ENCODE peak calls at places on chromosomes 12 and 14, in five cellular contexts. T is HCT116, C is spleen, N is bronchial epithelial cell, O is left lung. M is an unnamed sample.

GRCh38 chr14:73862480-73862879 is 10.8 kb downstream of the PTGR2 start:
- DNase-seq in T (no peak), C (no peak), N (no peak), O (no peak), M (no peak)

GRCh38 chr12:127273621-127274020 is 993.3 kb upstream of the TMEM132C start:
- DNase-seq in T (no peak), C (no peak), N (peak), O (no peak), M (no peak)

GRCh38 chr12:13570005-13570694 is 373.6 kb downstream of the EMP1 start:
- DNase-seq in T (peak), C (no peak), N (no peak), O (no peak), M (peak)

GRCh38 chr12:116106870-116107269 is 170.6 kb downstream of the MED13L start:
- DNase-seq in T (no peak), C (no peak), N (no peak), O (no peak), M (no peak)

GRCh38 chr14:22508150-22508457 is 80.9 kb downstream of the DAD1 start:
- DNase-seq in T (no peak), C (no peak), N (no peak), O (no peak), M (no peak)

GRCh38 chr12:40734283-40734682 is 42.0 kb downstream of the CNTN1 start:
- DNase-seq in T (no peak), C (no peak), N (no peak), O (no peak), M (no peak)

GRCh38 chr12:32761716-32762115 is 6.0 kb upstream of the YARS2 start:
- DNase-seq in T (no peak), C (no peak), N (no peak), O (no peak), M (no peak)

GRCh38 chr12:3658327-3659163 is 94.4 kb downstream of the CRACR2A start:
- DNase-seq in T (no peak), C (no peak), N (peak), O (no peak), M (peak)

GRCh38 chr12:92242917-92243316 is 97.3 kb upstream of the BTG1 start:
- DNase-seq in T (no peak), C (no peak), N (no peak), O (no peak), M (peak)

GRCh38 chr14:65957631-65958205 is 528.5 kb upstream of the CCDC196 start:
- DNase-seq in T (no peak), C (no peak), N (no peak), O (no peak), M (no peak)

GRCh38 chr12:93139028-93139665 is 210.1 kb upstream of the EEA1 start:
- DNase-seq in T (no peak), C (no peak), N (no peak), O (no peak), M (no peak)

DNA sequence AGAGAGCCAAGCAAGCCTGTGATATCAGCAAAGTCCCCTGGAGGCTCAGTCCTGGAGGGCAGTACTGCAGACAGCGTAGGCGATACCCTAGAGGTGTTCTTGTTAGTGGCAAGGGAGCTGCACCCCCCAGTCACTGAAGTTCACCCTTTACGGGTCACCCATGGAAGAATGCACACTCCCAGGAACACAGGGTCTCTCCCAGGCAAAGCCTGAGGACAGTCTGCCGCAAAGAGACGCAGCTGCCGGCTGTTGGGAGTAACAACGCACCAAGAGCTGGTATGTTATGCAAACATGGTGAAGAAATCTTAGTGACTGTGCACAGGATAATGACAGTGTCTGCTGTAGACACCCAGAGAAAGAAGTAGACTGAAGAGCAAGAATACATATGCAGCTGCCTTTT is 43.5 kb upstream of the NOS1 start:
- DNase-seq in T (no peak), C (no peak), N (no peak), O (no peak), M (no peak)
- H3K4me3 ChIP-seq in T (no peak), C (no peak), N (no peak), O (no peak), M (no peak)

GRCh38 chr14:75306917-75307699 is 28.5 kb downstream of the FOS start:
- DNase-seq in T (peak), C (no peak), N (peak), O (no peak), M (no peak)
- TF ChIP-seq CTCF in T (peak), C (peak), N (peak), O (no peak), M (peak)

DNA sequence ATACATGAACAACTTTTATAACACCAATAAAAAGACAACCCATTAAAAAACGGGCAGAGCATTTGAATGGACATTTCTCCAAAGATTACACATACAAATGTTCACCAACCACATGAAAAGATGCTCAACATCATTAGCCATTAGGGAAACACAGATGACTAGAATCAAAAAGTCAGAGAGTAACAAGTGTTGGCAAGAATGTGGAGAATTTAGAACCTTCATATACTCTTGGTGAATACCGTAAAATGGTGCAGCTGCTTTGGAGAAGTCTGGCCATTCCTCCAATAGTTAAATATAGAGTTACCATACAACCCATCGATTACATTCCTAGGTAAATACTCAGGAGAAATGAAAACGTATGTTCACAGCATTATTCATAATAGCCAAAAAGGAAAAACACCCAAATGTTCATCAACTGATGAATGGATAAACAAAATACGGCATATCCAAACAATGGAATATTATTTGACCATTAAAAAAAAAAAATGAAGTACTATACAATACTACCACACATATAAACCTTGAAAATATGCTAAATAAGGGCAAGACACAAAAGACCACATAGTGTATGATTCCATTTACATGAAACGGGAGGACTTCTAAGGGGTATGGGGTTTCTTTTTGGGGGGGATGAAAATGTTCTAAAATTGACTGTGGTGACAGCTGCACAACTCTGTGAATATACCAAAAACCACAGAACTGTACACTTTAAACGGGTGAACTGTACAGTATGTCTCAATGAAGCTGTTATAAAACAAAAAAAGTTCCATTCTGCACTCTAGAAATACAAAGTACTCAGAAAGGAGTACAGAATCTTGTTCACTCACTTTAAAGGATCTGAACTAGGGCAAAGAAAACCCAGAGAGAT is 3.2 kb downstream of the CORO1C start:
- DNase-seq in T (no peak), C (no peak), N (no peak), O (no peak), M (no peak)
- H3K4me3 ChIP-seq in T (no peak), C (no peak), N (no peak), O (no peak), M (peak)

GRCh38 chr12:53071591-53072551 is 7.3 kb downstream of the SPRYD3 start:
- DNase-seq in T (no peak), C (no peak), N (no peak), O (no peak), M (no peak)

GRCh38 chr12:53070901-53071492 is 8.2 kb downstream of the SPRYD3 start:
- DNase-seq in T (no peak), C (peak), N (no peak), O (no peak), M (no peak)

GRCh38 chr12:53068811-53069585 is 10.2 kb downstream of the SPRYD3 start:
- DNase-seq in T (no peak), C (no peak), N (no peak), O (no peak), M (no peak)

GRCh38 chr12:53067993-53068770 is 11.0 kb downstream of the SPRYD3 start:
- DNase-seq in T (no peak), C (no peak), N (no peak), O (peak), M (no peak)

GRCh38 chr12:53069621-53070410 is 9.4 kb downstream of the SPRYD3 start:
- DNase-seq in T (no peak), C (no peak), N (no peak), O (peak), M (no peak)
- TF ChIP-seq CTCF in T (no peak), C (no peak), N (no peak), O (no peak), M (no peak)

DNA sequence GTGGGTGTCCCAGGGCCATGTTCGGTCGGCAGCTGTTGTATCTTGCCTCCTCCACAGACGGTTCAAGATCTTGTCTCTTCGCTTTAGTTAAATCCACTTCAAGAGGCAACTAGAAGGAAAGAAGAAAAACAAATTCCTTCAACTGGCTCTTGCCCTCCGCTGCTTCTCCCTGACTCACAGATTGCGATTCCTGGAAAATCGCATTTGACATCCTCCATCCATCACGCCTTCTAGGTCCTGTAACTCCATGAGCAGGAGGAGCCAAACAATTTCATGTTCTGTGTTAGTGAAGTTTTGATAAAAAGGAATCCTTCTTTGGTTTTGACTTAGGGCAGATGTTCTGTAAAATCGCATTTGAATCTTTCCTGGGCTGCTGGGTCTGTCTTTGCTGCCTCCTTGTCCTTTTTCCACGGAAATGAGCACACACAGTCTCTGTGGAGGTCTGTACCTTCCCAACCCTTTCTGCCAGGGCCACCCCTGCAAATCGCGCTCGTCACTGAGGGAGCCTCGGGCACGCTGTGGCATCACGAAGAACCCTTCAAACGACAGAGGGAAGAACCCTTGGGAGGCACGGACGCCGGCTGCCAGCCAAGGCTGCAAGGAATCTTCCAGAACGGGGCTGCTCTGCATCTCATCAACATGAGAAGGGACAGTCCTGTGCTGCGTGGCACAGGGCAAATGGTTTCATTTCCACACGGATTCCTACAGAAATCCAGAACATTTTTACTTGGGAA is 32.6 kb downstream of the RAD52 start:
- DNase-seq in T (no peak), C (no peak), N (no peak), O (no peak), M (no peak)
- H3K4me3 ChIP-seq in T (no peak), C (no peak), N (no peak), O (no peak), M (no peak)

GRCh38 chr12:62802981-62803380 is 132.0 kb downstream of the PPM1H start:
- DNase-seq in T (no peak), C (no peak), N (no peak), O (no peak), M (no peak)
- TF ChIP-seq CTCF in T (no peak), C (no peak), N (no peak), O (no peak), M (peak)

GRCh38 chr14:91509878-91510170 is 286 bp downstream of the PPP4R3A start:
- DNase-seq in T (no peak), C (no peak), N (no peak), O (peak), M (no peak)

GRCh38 chr14:91509083-91509877 is 830 bp downstream of the PPP4R3A start:
- DNase-seq in T (no peak), C (peak), N (peak), O (peak), M (no peak)

GRCh38 chr14:91506226-91506625 is 3.9 kb downstream of the PPP4R3A start:
- DNase-seq in T (no peak), C (no peak), N (no peak), O (no peak), M (no peak)

GRCh38 chr14:91510171-91511013 is at the start of gene PPP4R3A:
- DNase-seq in T (peak), C (peak), N (peak), O (peak), M (peak)

GRCh38 chr14:91508105-91508504 is 2.0 kb downstream of the PPP4R3A start:
- DNase-seq in T (no peak), C (no peak), N (no peak), O (no peak), M (no peak)
- H3K4me3 ChIP-seq in T (peak), C (peak), N (peak), O (peak), M (peak)

M was measured in fibroblast of villous mesenchyme.